ENCODE peak calls at places on chromosomes 11 and 22, in four cellular contexts. S, H, L and U are unnamed samples.

GRCh38 chr11:890794-891600 is 19.6 kb downstream of the CHID1 start:
- DNase-seq in S (no peak), L (no peak), H (no peak), U (no peak)

GRCh38 chr11:46122955-46123354 is 1.7 kb upstream of the PHF21A start:
- DNase-seq in H (no peak), S (no peak), L (no peak), U (no peak)

GRCh38 chr11:121487191-121487590 is 34.4 kb upstream of the SORL1-AS1 start:
- DNase-seq in L (no peak), S (no peak), H (no peak), U (no peak)

GRCh38 chr11:117985953-117986887 is at the start of gene IL10RA:
- DNase-seq in H (peak; percentile 40), S (peak; percentile 92), L (peak; percentile 94), U (peak; percentile 92)

GRCh38 chr11:124441081-124441480 is 4.4 kb downstream of the OR8B8 start:
- DNase-seq in L (no peak), H (no peak), S (no peak), U (no peak)

GRCh38 chr22:48373626-48374173 is 1454.0 kb downstream of the BRD1 start:
- DNase-seq in S (no peak), L (no peak), H (no peak), U (no peak)

GRCh38 chr11:134535029-134536025 is 123.3 kb upstream of the B3GAT1 start:
- DNase-seq in H (no peak), L (peak; percentile 49), S (peak; percentile 16), U (no peak)

GRCh38 chr11:29255401-29255800 is 761.4 kb downstream of the KCNA4 start:
- DNase-seq in H (no peak), L (no peak), S (no peak), U (peak; percentile 5)

GRCh38 chr22:45880732-45881523 is 96.0 kb downstream of the WNT7B start:
- DNase-seq in S (peak; percentile 35), H (no peak), L (peak; percentile 57), U (no peak)

GRCh38 chr11:128135451-128135850 is 451.9 kb downstream of the ETS1 start:
- DNase-seq in S (no peak), H (no peak), L (no peak), U (no peak)

GRCh38 chr11:23727821-23728220 is 769.0 kb upstream of the LUZP2 start:
- DNase-seq in H (peak; percentile 4), S (no peak), L (no peak), U (no peak)

GRCh38 chr11:72595292-72595684 is 78.9 kb downstream of the PDE2A start:
- DNase-seq in L (no peak), H (no peak), S (no peak), U (no peak)
- TF ChIP-seq CTCF in L (no peak), H (no peak), S (no peak), U (no peak)

GRCh38 chr11:18634140-18635032 is at the start of gene SPTY2D1:
- DNase-seq in L (peak; percentile 99), S (peak; percentile 99), H (peak; percentile 99), U (peak; percentile 100)
- TF ChIP-seq CTCF in L (peak; percentile 13), S (no peak), H (no peak), U (no peak)

DNA sequence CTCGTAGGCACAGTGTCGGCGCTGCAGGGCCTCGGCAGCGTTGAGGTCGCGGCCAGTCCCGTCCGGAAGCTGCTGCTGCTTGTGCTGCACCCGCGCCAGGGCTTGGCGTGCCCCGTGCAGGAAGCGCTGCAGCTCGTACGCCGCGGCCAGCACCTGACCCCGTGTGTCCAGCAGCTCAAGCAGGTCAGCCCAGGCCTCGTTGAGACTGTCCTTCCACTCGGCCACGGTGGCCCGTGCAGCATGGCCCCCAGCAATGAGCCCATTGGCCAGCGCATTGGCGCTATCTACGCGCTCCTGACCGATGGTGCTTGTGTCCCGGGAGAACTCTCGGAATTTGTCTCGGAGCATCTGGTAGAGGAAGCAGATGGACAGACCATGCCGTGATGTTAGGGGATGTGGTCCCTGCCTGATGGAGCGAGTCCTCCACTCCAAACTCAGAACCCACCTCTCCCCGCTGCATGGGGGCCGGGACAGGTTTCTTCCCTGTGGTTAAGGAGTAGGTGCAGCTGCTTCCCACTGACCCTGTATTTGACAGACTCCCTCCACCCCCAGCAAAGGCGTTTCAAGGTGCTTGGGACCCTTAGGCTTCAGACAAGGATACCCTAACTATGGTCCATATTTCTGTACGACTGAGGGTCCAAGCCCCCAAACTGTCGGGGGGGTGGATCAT is 13.8 kb upstream of the RBM4B start:
- DNase-seq in S (no peak), H (no peak), L (peak; percentile 52), U (no peak)
- TF ChIP-seq CTCF in S (no peak), H (no peak), L (no peak), U (no peak)

GRCh38 chr11:88414981-88415391 is 77.5 kb upstream of the CTSC start:
- DNase-seq in S (no peak), H (no peak), L (no peak), U (no peak)

GRCh38 chr11:88410636-88411035 is 73.1 kb upstream of the CTSC start:
- DNase-seq in H (no peak), S (no peak), L (no peak), U (no peak)

GRCh38 chr11:88415495-88415894 is 78.0 kb upstream of the CTSC start:
- DNase-seq in S (no peak), H (no peak), L (no peak), U (no peak)

GRCh38 chr11:88411265-88411664 is 73.7 kb upstream of the CTSC start:
- DNase-seq in L (no peak), H (no peak), S (no peak), U (no peak)

DNA sequence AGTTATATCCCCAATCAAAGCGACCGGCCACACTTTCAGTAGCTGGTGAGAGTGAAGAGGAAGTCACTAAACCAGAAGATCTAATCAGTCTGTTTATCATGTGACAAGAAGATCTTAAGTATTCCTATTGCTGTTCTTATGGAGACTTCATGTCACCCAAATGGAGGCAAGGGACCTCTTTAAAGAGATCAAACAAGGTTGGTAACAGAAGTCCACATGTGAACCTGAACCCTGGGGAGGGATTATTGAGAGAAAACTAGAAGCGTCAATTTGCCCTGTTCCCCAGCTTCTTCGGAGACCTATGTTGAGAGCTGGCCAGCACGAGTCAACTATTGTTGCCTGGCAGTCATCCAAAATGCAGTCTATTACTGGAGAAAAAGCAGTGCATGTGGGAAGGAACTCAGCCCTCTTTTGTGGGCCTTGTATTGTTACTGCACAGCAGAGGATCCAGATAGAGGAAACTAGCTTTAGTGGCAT is 76.9 kb upstream of the CTSC start:
- DNase-seq in S (no peak), H (no peak), L (no peak), U (no peak)
- TF ChIP-seq CTCF in S (no peak), H (no peak), L (no peak), U (no peak)

GRCh38 chr11:90476442-90477007 is 253.7 kb upstream of the CHORDC1 start:
- DNase-seq in L (no peak), H (peak; percentile 54), S (peak; percentile 31), U (peak; percentile 13)
- TF ChIP-seq CTCF in L (peak; percentile 46), H (peak; percentile 46), S (peak; percentile 75), U (peak; percentile 80)

DNA sequence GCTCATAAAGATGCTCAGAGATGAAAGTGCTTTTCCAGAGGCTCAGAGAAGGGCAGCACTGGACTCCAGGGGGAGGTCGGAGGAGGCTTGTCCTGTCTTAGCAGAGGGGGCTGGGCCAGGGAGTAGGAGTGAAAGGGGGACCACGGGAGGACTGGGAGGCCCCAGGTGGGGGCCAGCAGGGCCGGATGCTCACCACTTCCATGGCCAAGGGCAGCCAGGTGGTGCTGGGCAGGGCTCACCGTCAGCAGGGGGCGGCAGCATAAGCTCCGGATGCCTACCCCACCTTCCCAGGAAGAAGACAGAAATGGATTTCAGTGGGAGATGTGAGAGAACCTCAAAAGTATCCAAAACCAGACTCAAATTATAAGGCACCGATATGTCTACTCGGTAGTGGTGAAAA is 11.0 kb downstream of the RAB36 start:
- DNase-seq in H (no peak), L (no peak), S (peak; percentile 70), U (no peak)
- TF ChIP-seq CTCF in H (no peak), L (no peak), S (peak; percentile 30), U (no peak)